ENCODE peak calls at places on chromosomes 6 and 20, in six cellular contexts. One of them, this sample, is unnamed. For H3K4me1, the result is how much of the 10 kb centered on the place peaks cover.

GRCh38 chr6:8181162-8181909 is 79.0 kb upstream of the EEF1E1 start:
- DNase-seq in sigmoid colon: no peak
- DNase-seq in IMR-90: no peak
- DNase-seq in Peyer's patch: no peak
- DNase-seq in CD4-positive, CD25-positive, alpha-beta regulatory T cell: no peak
- DNase-seq in neuronal stem cell: no peak
- DNase-seq in this sample: no peak

GRCh38 chr6:154249499-154250298 is 106.9 kb downstream of the IPCEF1 start:
- DNase-seq in IMR-90: no peak
- DNase-seq in Peyer's patch: no peak
- DNase-seq in sigmoid colon: no peak
- DNase-seq in neuronal stem cell: no peak
- DNase-seq in CD4-positive, CD25-positive, alpha-beta regulatory T cell: peak
- DNase-seq in this sample: peak

GRCh38 chr20:36386236-36386635 is 80.1 kb downstream of the DLGAP4 start:
- DNase-seq in neuronal stem cell: no peak
- DNase-seq in CD4-positive, CD25-positive, alpha-beta regulatory T cell: no peak
- DNase-seq in IMR-90: no peak
- DNase-seq in Peyer's patch: no peak
- DNase-seq in sigmoid colon: no peak
- DNase-seq in this sample: no peak

GRCh38 chr20:20024942-20025341 is 7.8 kb downstream of the NAA20 start:
- DNase-seq in neuronal stem cell: no peak
- DNase-seq in Peyer's patch: no peak
- DNase-seq in CD4-positive, CD25-positive, alpha-beta regulatory T cell: no peak
- DNase-seq in sigmoid colon: no peak
- DNase-seq in IMR-90: peak
- DNase-seq in this sample: no peak

GRCh38 chr6:3124667-3125066 is 6.2 kb downstream of the BPHL start:
- DNase-seq in sigmoid colon: no peak
- DNase-seq in CD4-positive, CD25-positive, alpha-beta regulatory T cell: no peak
- DNase-seq in Peyer's patch: no peak
- DNase-seq in IMR-90: no peak
- DNase-seq in neuronal stem cell: no peak
- DNase-seq in this sample: no peak

GRCh38 chr20:41776450-41776849 is 158.3 kb upstream of the CHD6 start:
- DNase-seq in sigmoid colon: no peak
- DNase-seq in neuronal stem cell: no peak
- DNase-seq in IMR-90: no peak
- DNase-seq in Peyer's patch: no peak
- DNase-seq in CD4-positive, CD25-positive, alpha-beta regulatory T cell: no peak
- DNase-seq in this sample: no peak

GRCh38 chr20:33733654-33734576 is 2.1 kb downstream of the ZNF341 start:
- DNase-seq in neuronal stem cell: no peak
- DNase-seq in sigmoid colon: peak
- DNase-seq in Peyer's patch: peak
- DNase-seq in CD4-positive, CD25-positive, alpha-beta regulatory T cell: no peak
- DNase-seq in IMR-90: peak
- DNase-seq in this sample: peak

GRCh38 chr6:79117752-79118151 is 39.7 kb upstream of the PHIP start:
- DNase-seq in sigmoid colon: no peak
- DNase-seq in neuronal stem cell: no peak
- DNase-seq in IMR-90: no peak
- DNase-seq in Peyer's patch: no peak
- DNase-seq in CD4-positive, CD25-positive, alpha-beta regulatory T cell: no peak
- DNase-seq in this sample: no peak

GRCh38 chr20:50664248-50664647 is 27.1 kb downstream of the RIPOR3 start:
- DNase-seq in IMR-90: no peak
- DNase-seq in neuronal stem cell: no peak
- DNase-seq in CD4-positive, CD25-positive, alpha-beta regulatory T cell: no peak
- DNase-seq in sigmoid colon: no peak
- DNase-seq in Peyer's patch: no peak
- DNase-seq in this sample: no peak

GRCh38 chr6:40962241-40962640 is 76.8 kb downstream of the UNC5CL start:
- DNase-seq in sigmoid colon: no peak
- DNase-seq in IMR-90: peak
- DNase-seq in CD4-positive, CD25-positive, alpha-beta regulatory T cell: no peak
- DNase-seq in neuronal stem cell: no peak
- DNase-seq in Peyer's patch: no peak
- DNase-seq in this sample: no peak

GRCh38 chr6:5764401-5764955 is 242.2 kb downstream of the NRN1 start:
- DNase-seq in CD4-positive, CD25-positive, alpha-beta regulatory T cell: no peak
- DNase-seq in neuronal stem cell: no peak
- DNase-seq in sigmoid colon: no peak
- DNase-seq in Peyer's patch: no peak
- DNase-seq in IMR-90: peak
- DNase-seq in this sample: no peak

GRCh38 chr6:29887819-29888581 is 54.3 kb upstream of the HLA-A start:
- DNase-seq in neuronal stem cell: peak
- DNase-seq in CD4-positive, CD25-positive, alpha-beta regulatory T cell: peak
- DNase-seq in IMR-90: peak
- DNase-seq in sigmoid colon: peak
- DNase-seq in Peyer's patch: no peak
- DNase-seq in this sample: peak

GRCh38 chr20:41249781-41250281 is 67.7 kb downstream of the ZHX3 start:
- DNase-seq in CD4-positive, CD25-positive, alpha-beta regulatory T cell: no peak
- DNase-seq in sigmoid colon: peak
- DNase-seq in Peyer's patch: no peak
- DNase-seq in IMR-90: peak
- DNase-seq in neuronal stem cell: peak
- DNase-seq in this sample: no peak

GRCh38 chr20:50563133-50563944 is 53.2 kb downstream of the PTPN1 start:
- DNase-seq in CD4-positive, CD25-positive, alpha-beta regulatory T cell: no peak
- DNase-seq in sigmoid colon: no peak
- DNase-seq in IMR-90: no peak
- DNase-seq in neuronal stem cell: no peak
- DNase-seq in Peyer's patch: no peak
- DNase-seq in this sample: no peak

GRCh38 chr6:57313711-57314471 is 3.5 kb upstream of the PRIM2 start:
- DNase-seq in CD4-positive, CD25-positive, alpha-beta regulatory T cell: no peak
- DNase-seq in IMR-90: peak
- DNase-seq in neuronal stem cell: no peak
- DNase-seq in Peyer's patch: no peak
- DNase-seq in sigmoid colon: peak
- DNase-seq in this sample: peak

DNA sequence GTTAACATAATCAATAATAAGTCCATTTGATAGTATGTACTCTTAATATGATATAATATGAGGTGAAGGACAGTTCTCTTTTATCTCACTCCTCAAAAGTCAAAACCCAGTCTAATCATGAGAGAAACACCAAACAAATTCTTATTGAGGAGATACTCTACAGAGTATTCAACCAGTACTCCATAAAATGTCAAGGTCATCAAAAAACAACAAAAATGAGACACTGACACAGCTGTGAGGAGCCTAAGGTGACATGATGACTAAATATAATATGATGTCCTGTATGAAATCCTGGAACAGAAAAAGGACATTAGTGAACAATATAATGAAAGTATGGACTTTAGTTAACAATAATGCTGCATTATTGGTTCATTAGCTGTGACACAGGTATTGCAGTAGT is 675.1 kb downstream of the HTR1B start:
- DNase-seq in neuronal stem cell: no peak
- DNase-seq in Peyer's patch: no peak
- DNase-seq in sigmoid colon: no peak
- DNase-seq in IMR-90: no peak
- DNase-seq in CD4-positive, CD25-positive, alpha-beta regulatory T cell: no peak
- DNase-seq in this sample: no peak
- H3K4me3 ChIP-seq in neuronal stem cell: no peak
- H3K4me3 ChIP-seq in Peyer's patch: no peak
- H3K4me3 ChIP-seq in sigmoid colon: no peak
- H3K4me3 ChIP-seq in IMR-90: no peak
- H3K4me3 ChIP-seq in CD4-positive, CD25-positive, alpha-beta regulatory T cell: no peak
- H3K4me3 ChIP-seq in this sample: no peak

GRCh38 chr20:10539818-10540553 is 104.9 kb downstream of the SLX4IP start:
- DNase-seq in sigmoid colon: no peak
- DNase-seq in IMR-90: no peak
- DNase-seq in CD4-positive, CD25-positive, alpha-beta regulatory T cell: no peak
- DNase-seq in Peyer's patch: no peak
- DNase-seq in neuronal stem cell: no peak
- DNase-seq in this sample: no peak
- H3K27ac ChIP-seq in sigmoid colon: peak
- H3K27ac ChIP-seq in IMR-90: no peak
- H3K27ac ChIP-seq in CD4-positive, CD25-positive, alpha-beta regulatory T cell: no peak
- H3K27ac ChIP-seq in Peyer's patch: no peak
- H3K27ac ChIP-seq in neuronal stem cell: peak
- H3K27ac ChIP-seq in this sample: no peak

GRCh38 chr6:70379473-70380013 is 33.8 kb upstream of the FAM135A start:
- DNase-seq in neuronal stem cell: no peak
- DNase-seq in CD4-positive, CD25-positive, alpha-beta regulatory T cell: no peak
- DNase-seq in sigmoid colon: no peak
- DNase-seq in IMR-90: no peak
- DNase-seq in Peyer's patch: no peak
- DNase-seq in this sample: peak
- H3K4me1 ChIP-seq in neuronal stem cell: under half
- H3K4me1 ChIP-seq in CD4-positive, CD25-positive, alpha-beta regulatory T cell: under half
- H3K4me1 ChIP-seq in sigmoid colon: under half
- H3K4me1 ChIP-seq in IMR-90: under half
- H3K4me1 ChIP-seq in Peyer's patch: under half
- H3K4me1 ChIP-seq in this sample: under half

GRCh38 chr20:1877604-1878195 is 17.5 kb upstream of the SIRPA start:
- DNase-seq in sigmoid colon: no peak
- DNase-seq in Peyer's patch: no peak
- DNase-seq in CD4-positive, CD25-positive, alpha-beta regulatory T cell: no peak
- DNase-seq in IMR-90: no peak
- DNase-seq in neuronal stem cell: no peak
- DNase-seq in this sample: no peak
- H3K4me3 ChIP-seq in sigmoid colon: no peak
- H3K4me3 ChIP-seq in Peyer's patch: no peak
- H3K4me3 ChIP-seq in CD4-positive, CD25-positive, alpha-beta regulatory T cell: no peak
- H3K4me3 ChIP-seq in IMR-90: no peak
- H3K4me3 ChIP-seq in neuronal stem cell: no peak
- H3K4me3 ChIP-seq in this sample: no peak

GRCh38 chr20:44637490-44638372 is 13.8 kb downstream of the ADA start:
- DNase-seq in Peyer's patch: no peak
- DNase-seq in sigmoid colon: peak
- DNase-seq in IMR-90: no peak
- DNase-seq in neuronal stem cell: no peak
- DNase-seq in CD4-positive, CD25-positive, alpha-beta regulatory T cell: no peak
- DNase-seq in this sample: no peak
- H3K27ac ChIP-seq in Peyer's patch: no peak
- H3K27ac ChIP-seq in sigmoid colon: peak
- H3K27ac ChIP-seq in IMR-90: no peak
- H3K27ac ChIP-seq in neuronal stem cell: no peak
- H3K27ac ChIP-seq in CD4-positive, CD25-positive, alpha-beta regulatory T cell: no peak
- H3K27ac ChIP-seq in this sample: no peak

DNA sequence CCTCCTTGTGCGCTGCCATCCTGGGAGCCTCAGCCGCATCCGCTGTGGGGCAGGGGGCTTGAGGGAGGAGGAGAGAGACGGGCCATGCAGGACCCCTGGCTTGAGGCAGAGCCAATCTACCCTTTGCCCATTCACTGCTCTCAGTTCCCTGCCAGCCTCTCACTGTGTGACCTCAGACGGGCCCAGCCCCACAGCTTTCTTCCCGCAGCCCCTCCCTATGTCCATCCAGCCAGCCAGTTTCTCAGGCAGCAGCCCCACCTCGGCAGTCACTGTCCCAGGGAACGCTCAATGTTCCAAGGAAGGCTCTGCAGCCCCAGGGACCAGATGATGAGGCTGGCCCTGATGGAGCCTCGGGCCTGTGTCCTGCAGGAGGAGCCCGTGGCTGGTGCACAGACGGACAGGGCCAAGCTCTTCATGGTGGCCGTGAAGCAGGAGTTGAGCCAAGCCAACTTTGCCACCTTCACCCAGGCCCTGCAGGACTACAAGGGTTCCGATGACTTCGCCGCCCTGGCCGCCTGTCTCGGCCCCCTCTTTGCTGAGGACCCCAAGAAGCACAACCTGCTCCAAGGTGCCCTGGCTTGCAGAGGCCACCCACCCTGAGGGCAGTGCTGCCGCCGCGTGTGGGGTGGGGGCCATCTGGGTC is 3.9 kb upstream of the TNFRSF6B start:
- DNase-seq in neuronal stem cell: no peak
- DNase-seq in Peyer's patch: no peak
- DNase-seq in IMR-90: no peak
- DNase-seq in sigmoid colon: peak
- DNase-seq in CD4-positive, CD25-positive, alpha-beta regulatory T cell: no peak
- DNase-seq in this sample: peak
- H3K4me1 ChIP-seq in neuronal stem cell: under half
- H3K4me1 ChIP-seq in Peyer's patch: half or more
- H3K4me1 ChIP-seq in IMR-90: under half
- H3K4me1 ChIP-seq in sigmoid colon: under half
- H3K4me1 ChIP-seq in CD4-positive, CD25-positive, alpha-beta regulatory T cell: under half
- H3K4me1 ChIP-seq in this sample: under half

This sample was measured in small intestine.